ENCODE peak calls at places on chromosomes 3 and 15, in six cellular contexts. R is neural progenitor cell, L is SK-N-SH, T is MM.1S, W is PC-3, C is HCT116. J is an unnamed sample.

GRCh38 chr15:63528138-63528659 is 23.8 kb downstream of the USP3 start:
- DNase-seq in W (no peak), T (no peak), R (no peak), C (no peak), L (no peak), J (peak)

GRCh38 chr3:99319450-99319849 is 318.9 kb upstream of the COL8A1 start:
- DNase-seq in L (no peak), R (no peak), W (no peak), C (no peak), T (no peak), J (peak)

GRCh38 chr15:87219650-87220615 is 1036.6 kb downstream of the NTRK3 start:
- DNase-seq in T (no peak), R (no peak), L (no peak), W (peak), C (no peak), J (no peak)

GRCh38 chr3:70291097-70291482 is 21.3 kb downstream of the MDFIC2 start:
- DNase-seq in L (no peak), C (no peak), T (no peak), R (no peak), W (no peak), J (no peak)

GRCh38 chr3:4772858-4773257 is 206.4 kb upstream of the BHLHE40 start:
- DNase-seq in C (no peak), T (no peak), L (no peak), R (no peak), W (no peak), J (no peak)

GRCh38 chr3:8560608-8561007 is 59.0 kb downstream of the LMCD1 start:
- DNase-seq in W (no peak), T (no peak), C (no peak), R (no peak), L (no peak), J (peak)

GRCh38 chr15:70703483-70703882 is 59.9 kb downstream of the UACA start:
- DNase-seq in W (peak), L (no peak), T (no peak), C (no peak), R (peak), J (peak)

GRCh38 chr15:40565333-40566238 is 744 bp upstream of the CCDC32 start:
- DNase-seq in R (no peak), L (no peak), C (no peak), W (no peak), T (no peak), J (no peak)

GRCh38 chr15:85583404-85584390 is 203.3 kb downstream of the AKAP13 start:
- DNase-seq in L (no peak), C (peak), R (peak), T (no peak), W (peak), J (no peak)

GRCh38 chr3:119924111-119925094 is 142.5 kb downstream of the NR1I2 start:
- DNase-seq in T (no peak), R (no peak), W (no peak), C (no peak), L (no peak), J (no peak)

GRCh38 chr3:129025691-129026435 is 24.8 kb downstream of the EFCC1 start:
- DNase-seq in T (no peak), L (peak), C (no peak), R (no peak), W (no peak), J (no peak)

GRCh38 chr3:123552095-123552714 is 32.6 kb downstream of the HACD2 start:
- DNase-seq in T (peak), W (peak), R (peak), L (peak), C (no peak), J (peak)

GRCh38 chr3:25508901-25509300 is 80.8 kb downstream of the RARB start:
- DNase-seq in R (no peak), C (no peak), W (peak), L (no peak), T (no peak), J (peak)

GRCh38 chr3:39108309-39108708 is 829 bp downstream of the TTC21A start:
- DNase-seq in R (no peak), C (no peak), T (peak), L (no peak), W (no peak), J (no peak)
- H3K9ac ChIP-seq in R (no peak), C (peak), T (peak), L (peak), W (peak), J (peak)

DNA sequence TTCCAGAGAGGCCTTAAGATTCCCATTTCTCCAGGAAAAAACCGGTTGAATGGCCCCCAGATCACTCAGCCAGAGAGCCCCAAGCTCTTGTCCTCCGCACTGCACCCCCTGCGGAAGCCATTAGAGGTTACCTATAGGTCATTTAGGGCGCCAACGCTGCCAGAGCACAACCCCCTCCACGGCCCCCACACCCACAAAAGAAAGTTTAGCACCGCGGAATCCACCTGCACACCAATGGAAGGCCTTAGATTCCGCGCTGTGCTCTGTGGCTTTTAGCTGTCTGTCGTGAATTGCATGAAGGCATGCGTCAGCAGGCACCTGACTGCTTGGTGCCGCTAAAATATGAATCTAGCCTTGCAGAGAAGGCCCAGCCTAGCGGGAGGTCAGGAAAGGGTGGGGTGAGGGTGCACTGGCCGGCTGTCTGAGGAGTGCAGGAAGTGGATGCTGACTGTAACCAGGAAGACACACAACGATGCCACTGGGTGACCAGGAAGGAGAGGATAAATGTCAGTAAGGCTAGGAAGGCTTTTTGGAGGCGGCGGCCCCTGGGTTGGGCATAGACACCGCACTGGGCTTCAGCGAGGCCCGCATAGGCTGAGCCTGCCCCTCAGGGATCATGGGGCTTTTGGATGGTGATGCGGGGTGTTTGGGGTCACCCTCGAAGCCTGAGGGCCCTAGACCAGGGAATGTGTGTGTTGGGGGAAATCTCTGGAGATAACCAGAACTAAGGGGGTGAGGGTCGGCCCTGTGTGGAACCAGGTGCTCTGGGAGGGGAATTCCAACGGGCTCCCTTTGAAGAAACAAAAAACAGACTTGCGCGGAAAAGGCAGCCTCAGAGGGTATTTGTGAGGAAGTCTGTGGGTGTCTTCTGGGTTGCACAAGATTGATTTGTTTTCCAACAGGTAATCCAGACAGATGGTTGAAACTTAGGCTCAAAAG is 964 bp upstream of the NUP210 start:
- DNase-seq in L (no peak), T (peak), R (no peak), W (no peak), C (no peak), J (no peak)
- TF ChIP-seq EZH2phosphoT487 in L (no peak), T (no peak), R (no peak), W (no peak), C (no peak), J (no peak)

GRCh38 chr15:75200391-75200764 is 1.3 kb upstream of the C15orf39 start:
- DNase-seq in W (no peak), L (no peak), R (no peak), C (no peak), T (no peak), J (no peak)
- H3K4me3 ChIP-seq in W (no peak), L (no peak), R (no peak), C (peak), T (peak), J (no peak)

GRCh38 chr3:156781310-156782230 is 44.6 kb upstream of the LEKR1 start:
- DNase-seq in T (no peak), L (no peak), R (no peak), W (peak), C (no peak), J (peak)
- H3K9ac ChIP-seq in T (no peak), L (no peak), R (no peak), W (peak), C (no peak), J (peak)

GRCh38 chr15:33168444-33168843 is 26.1 kb downstream of the FMN1 start:
- DNase-seq in C (no peak), R (no peak), L (no peak), W (no peak), T (no peak), J (no peak)

GRCh38 chr15:33171202-33171601 is 23.3 kb downstream of the FMN1 start:
- DNase-seq in T (no peak), C (no peak), R (no peak), L (no peak), W (no peak), J (no peak)

GRCh38 chr15:33169625-33170024 is 24.9 kb downstream of the FMN1 start:
- DNase-seq in W (no peak), L (no peak), R (no peak), C (no peak), T (no peak), J (no peak)
- TF ChIP-seq EZH2phosphoT487 in W (no peak), L (no peak), R (no peak), C (no peak), T (no peak), J (no peak)

DNA sequence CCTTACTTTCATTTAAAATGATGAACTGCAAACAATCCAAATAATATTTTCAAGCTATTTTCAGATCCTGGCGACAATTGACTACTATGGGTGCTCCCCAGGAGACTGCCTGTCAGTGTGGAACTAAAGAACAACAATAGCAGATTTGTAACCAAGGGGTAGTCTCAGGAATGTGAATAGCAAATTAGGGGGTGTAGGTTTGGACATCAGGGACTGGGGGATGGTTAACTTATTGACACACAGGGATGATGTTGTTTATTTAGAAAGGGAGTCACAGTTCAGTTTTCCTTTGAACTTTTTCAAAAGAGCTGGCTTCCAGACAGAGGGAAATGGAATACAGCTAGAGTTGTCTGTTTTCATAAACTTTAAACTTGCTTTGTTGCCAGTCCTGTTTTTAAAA is 229.8 kb downstream of the LRTM1 start:
- DNase-seq in C (no peak), R (peak), T (no peak), W (no peak), L (no peak), J (no peak)
- H3K4me3 ChIP-seq in C (no peak), R (no peak), T (no peak), W (no peak), L (no peak), J (no peak)

J was measured in GM23248.